ENCODE peak calls at places on chromosomes 13 and 19, in seven cellular contexts. One of them, this sample, is unnamed.

GRCh38 chr19:45901912-45902650 is at the start of gene MYPOP:
- DNase-seq in ascending aorta: no peak
- DNase-seq in stimulated activated CD4-positive, alpha-beta T cell treated with anti-CD3 and anti-CD28 coated beads, Interleukin-1b, Interleukin-23, amount 100 ng/mL, for 24 hours: no peak
- DNase-seq in activated CD4-positive, alpha-beta T cell treated with anti-CD3 and anti-CD28 coated beads, Interleukin-2, amount 10 ng/mL, durations not matched to agents 24 days and 14 days: peak
- DNase-seq in left lung: no peak
- DNase-seq in foreskin keratinocyte: no peak
- DNase-seq in skeletal muscle cell: no peak
- DNase-seq in this sample: no peak

GRCh38 chr13:113802090-113802531 is 43.1 kb downstream of the TMEM255B start:
- DNase-seq in left lung: peak
- DNase-seq in foreskin keratinocyte: no peak
- DNase-seq in activated CD4-positive, alpha-beta T cell treated with anti-CD3 and anti-CD28 coated beads, Interleukin-2, amount 10 ng/mL, durations not matched to agents 24 days and 14 days: no peak
- DNase-seq in stimulated activated CD4-positive, alpha-beta T cell treated with anti-CD3 and anti-CD28 coated beads, Interleukin-1b, Interleukin-23, amount 100 ng/mL, for 24 hours: no peak
- DNase-seq in skeletal muscle cell: no peak
- DNase-seq in ascending aorta: no peak
- DNase-seq in this sample: no peak

GRCh38 chr13:102817241-102817640 is 18.3 kb downstream of the BIVM start:
- DNase-seq in stimulated activated CD4-positive, alpha-beta T cell treated with anti-CD3 and anti-CD28 coated beads, Interleukin-1b, Interleukin-23, amount 100 ng/mL, for 24 hours: no peak
- DNase-seq in foreskin keratinocyte: no peak
- DNase-seq in activated CD4-positive, alpha-beta T cell treated with anti-CD3 and anti-CD28 coated beads, Interleukin-2, amount 10 ng/mL, durations not matched to agents 24 days and 14 days: no peak
- DNase-seq in skeletal muscle cell: no peak
- DNase-seq in ascending aorta: no peak
- DNase-seq in left lung: no peak
- DNase-seq in this sample: no peak

GRCh38 chr19:38183227-38183914 is 40.7 kb downstream of the DPF1 start:
- DNase-seq in stimulated activated CD4-positive, alpha-beta T cell treated with anti-CD3 and anti-CD28 coated beads, Interleukin-1b, Interleukin-23, amount 100 ng/mL, for 24 hours: no peak
- DNase-seq in foreskin keratinocyte: no peak
- DNase-seq in left lung: no peak
- DNase-seq in activated CD4-positive, alpha-beta T cell treated with anti-CD3 and anti-CD28 coated beads, Interleukin-2, amount 10 ng/mL, durations not matched to agents 24 days and 14 days: no peak
- DNase-seq in skeletal muscle cell: no peak
- DNase-seq in ascending aorta: no peak
- DNase-seq in this sample: no peak

GRCh38 chr13:77836423-77836822 is 82.2 kb downstream of the EDNRB start:
- DNase-seq in activated CD4-positive, alpha-beta T cell treated with anti-CD3 and anti-CD28 coated beads, Interleukin-2, amount 10 ng/mL, durations not matched to agents 24 days and 14 days: no peak
- DNase-seq in skeletal muscle cell: peak
- DNase-seq in foreskin keratinocyte: no peak
- DNase-seq in stimulated activated CD4-positive, alpha-beta T cell treated with anti-CD3 and anti-CD28 coated beads, Interleukin-1b, Interleukin-23, amount 100 ng/mL, for 24 hours: no peak
- DNase-seq in left lung: no peak
- DNase-seq in ascending aorta: no peak
- DNase-seq in this sample: no peak

GRCh38 chr13:48678316-48678715 is 24.6 kb downstream of the CYSLTR2 start:
- DNase-seq in stimulated activated CD4-positive, alpha-beta T cell treated with anti-CD3 and anti-CD28 coated beads, Interleukin-1b, Interleukin-23, amount 100 ng/mL, for 24 hours: no peak
- DNase-seq in activated CD4-positive, alpha-beta T cell treated with anti-CD3 and anti-CD28 coated beads, Interleukin-2, amount 10 ng/mL, durations not matched to agents 24 days and 14 days: no peak
- DNase-seq in ascending aorta: no peak
- DNase-seq in foreskin keratinocyte: no peak
- DNase-seq in skeletal muscle cell: no peak
- DNase-seq in left lung: no peak
- DNase-seq in this sample: no peak

GRCh38 chr19:2089001-2089711 is 7.0 kb downstream of the MOB3A start:
- DNase-seq in activated CD4-positive, alpha-beta T cell treated with anti-CD3 and anti-CD28 coated beads, Interleukin-2, amount 10 ng/mL, durations not matched to agents 24 days and 14 days: peak
- DNase-seq in foreskin keratinocyte: peak
- DNase-seq in left lung: no peak
- DNase-seq in skeletal muscle cell: peak
- DNase-seq in stimulated activated CD4-positive, alpha-beta T cell treated with anti-CD3 and anti-CD28 coated beads, Interleukin-1b, Interleukin-23, amount 100 ng/mL, for 24 hours: no peak
- DNase-seq in ascending aorta: no peak
- DNase-seq in this sample: peak

GRCh38 chr19:31666126-31666525 is 316.9 kb upstream of the TSHZ3 start:
- DNase-seq in foreskin keratinocyte: no peak
- DNase-seq in stimulated activated CD4-positive, alpha-beta T cell treated with anti-CD3 and anti-CD28 coated beads, Interleukin-1b, Interleukin-23, amount 100 ng/mL, for 24 hours: no peak
- DNase-seq in left lung: no peak
- DNase-seq in activated CD4-positive, alpha-beta T cell treated with anti-CD3 and anti-CD28 coated beads, Interleukin-2, amount 10 ng/mL, durations not matched to agents 24 days and 14 days: peak
- DNase-seq in ascending aorta: no peak
- DNase-seq in skeletal muscle cell: no peak
- DNase-seq in this sample: no peak

GRCh38 chr13:50691176-50691681 is 152.3 kb downstream of the DLEU7 start:
- DNase-seq in activated CD4-positive, alpha-beta T cell treated with anti-CD3 and anti-CD28 coated beads, Interleukin-2, amount 10 ng/mL, durations not matched to agents 24 days and 14 days: no peak
- DNase-seq in stimulated activated CD4-positive, alpha-beta T cell treated with anti-CD3 and anti-CD28 coated beads, Interleukin-1b, Interleukin-23, amount 100 ng/mL, for 24 hours: no peak
- DNase-seq in left lung: no peak
- DNase-seq in ascending aorta: no peak
- DNase-seq in foreskin keratinocyte: no peak
- DNase-seq in skeletal muscle cell: no peak
- DNase-seq in this sample: no peak

GRCh38 chr19:19499272-19499995 is 15.9 kb downstream of the TSSK6 start:
- DNase-seq in activated CD4-positive, alpha-beta T cell treated with anti-CD3 and anti-CD28 coated beads, Interleukin-2, amount 10 ng/mL, durations not matched to agents 24 days and 14 days: no peak
- DNase-seq in left lung: no peak
- DNase-seq in ascending aorta: no peak
- DNase-seq in skeletal muscle cell: no peak
- DNase-seq in stimulated activated CD4-positive, alpha-beta T cell treated with anti-CD3 and anti-CD28 coated beads, Interleukin-1b, Interleukin-23, amount 100 ng/mL, for 24 hours: no peak
- DNase-seq in foreskin keratinocyte: no peak
- DNase-seq in this sample: no peak

This sample was measured in RCC 7860.